ENCODE peak calls at places on chromosomes 12 and 14, in eight cellular contexts. One of them, this sample, is unnamed.

GRCh38 chr14:38839743-38840375 is 263.2 kb downstream of the SEC23A start:
- DNase-seq in kidney: no peak
- DNase-seq in endothelial cell of umbilical vein: peak; percentile 94
- DNase-seq in gastrocnemius medialis: no peak
- DNase-seq in bronchial epithelial cell: peak; percentile 42
- DNase-seq in spleen: no peak
- DNase-seq in HCT116: no peak
- DNase-seq in endodermal cell: no peak
- DNase-seq in this sample: no peak

GRCh38 chr12:65280306-65280705 is 1.8 kb downstream of the MSRB3 start:
- DNase-seq in bronchial epithelial cell: no peak
- DNase-seq in endothelial cell of umbilical vein: peak; percentile 50
- DNase-seq in gastrocnemius medialis: no peak
- DNase-seq in spleen: no peak
- DNase-seq in endodermal cell: no peak
- DNase-seq in HCT116: no peak
- DNase-seq in kidney: no peak
- DNase-seq in this sample: no peak

GRCh38 chr14:64937821-64938193 is 4.7 kb downstream of the GPX2 start:
- DNase-seq in spleen: no peak
- DNase-seq in kidney: no peak
- DNase-seq in bronchial epithelial cell: no peak
- DNase-seq in endodermal cell: peak; percentile 31
- DNase-seq in endothelial cell of umbilical vein: peak; percentile 16
- DNase-seq in HCT116: no peak
- DNase-seq in gastrocnemius medialis: no peak
- DNase-seq in this sample: no peak

GRCh38 chr14:94041551-94042346 is 15.6 kb downstream of the OTUB2 start:
- DNase-seq in endodermal cell: no peak
- DNase-seq in HCT116: no peak
- DNase-seq in kidney: peak; percentile 79
- DNase-seq in bronchial epithelial cell: no peak
- DNase-seq in spleen: peak; percentile 60
- DNase-seq in endothelial cell of umbilical vein: no peak
- DNase-seq in gastrocnemius medialis: no peak
- DNase-seq in this sample: no peak

GRCh38 chr14:93857081-93857480 is 68.8 kb upstream of the PRIMA1 start:
- DNase-seq in HCT116: no peak
- DNase-seq in spleen: no peak
- DNase-seq in kidney: no peak
- DNase-seq in gastrocnemius medialis: no peak
- DNase-seq in endothelial cell of umbilical vein: no peak
- DNase-seq in bronchial epithelial cell: no peak
- DNase-seq in endodermal cell: no peak
- DNase-seq in this sample: no peak

GRCh38 chr12:101021911-101022388 is 188.1 kb downstream of the SLC5A8 start:
- DNase-seq in HCT116: peak; percentile 70
- DNase-seq in bronchial epithelial cell: peak; percentile 89
- DNase-seq in kidney: no peak
- DNase-seq in spleen: no peak
- DNase-seq in endodermal cell: no peak
- DNase-seq in gastrocnemius medialis: no peak
- DNase-seq in endothelial cell of umbilical vein: peak; percentile 76
- DNase-seq in this sample: no peak

GRCh38 chr12:112148031-112148513 is 22.7 kb downstream of the TRAFD1 start:
- DNase-seq in spleen: no peak
- DNase-seq in bronchial epithelial cell: peak; percentile 55
- DNase-seq in kidney: no peak
- DNase-seq in gastrocnemius medialis: no peak
- DNase-seq in HCT116: no peak
- DNase-seq in endothelial cell of umbilical vein: no peak
- DNase-seq in endodermal cell: peak; percentile 31
- DNase-seq in this sample: no peak

GRCh38 chr12:12048714-12049113 is 22.0 kb upstream of the BCL2L14 start:
- DNase-seq in bronchial epithelial cell: no peak
- DNase-seq in kidney: no peak
- DNase-seq in endodermal cell: peak; percentile 36
- DNase-seq in endothelial cell of umbilical vein: no peak
- DNase-seq in gastrocnemius medialis: no peak
- DNase-seq in HCT116: no peak
- DNase-seq in spleen: no peak
- DNase-seq in this sample: no peak

GRCh38 chr12:78562358-78563205 is 302.0 kb upstream of the SYT1 start:
- DNase-seq in HCT116: peak; percentile 37
- DNase-seq in gastrocnemius medialis: no peak
- DNase-seq in kidney: no peak
- DNase-seq in endothelial cell of umbilical vein: peak; percentile 46
- DNase-seq in spleen: no peak
- DNase-seq in bronchial epithelial cell: peak; percentile 39
- DNase-seq in endodermal cell: no peak
- DNase-seq in this sample: no peak

GRCh38 chr12:62720661-62721330 is 214.2 kb downstream of the PPM1H start:
- DNase-seq in gastrocnemius medialis: peak; percentile 26
- DNase-seq in kidney: no peak
- DNase-seq in HCT116: no peak
- DNase-seq in spleen: no peak
- DNase-seq in endothelial cell of umbilical vein: peak; percentile 48
- DNase-seq in bronchial epithelial cell: no peak
- DNase-seq in endodermal cell: no peak
- DNase-seq in this sample: no peak

GRCh38 chr12:4701383-4701782 is 18.8 kb upstream of the GALNT8 start:
- DNase-seq in kidney: no peak
- DNase-seq in gastrocnemius medialis: peak; percentile 26
- DNase-seq in HCT116: no peak
- DNase-seq in bronchial epithelial cell: no peak
- DNase-seq in spleen: no peak
- DNase-seq in endodermal cell: no peak
- DNase-seq in endothelial cell of umbilical vein: no peak
- DNase-seq in this sample: no peak

GRCh38 chr12:124466200-124467128 is 100.9 kb downstream of the NCOR2 start:
- DNase-seq in HCT116: no peak
- DNase-seq in kidney: peak; percentile 91
- DNase-seq in endodermal cell: no peak
- DNase-seq in bronchial epithelial cell: no peak
- DNase-seq in gastrocnemius medialis: peak; percentile 48
- DNase-seq in endothelial cell of umbilical vein: peak; percentile 64
- DNase-seq in spleen: peak; percentile 97
- DNase-seq in this sample: peak; percentile 93

GRCh38 chr14:70731447-70732239 is 77.7 kb downstream of the MAP3K9 start:
- DNase-seq in gastrocnemius medialis: no peak
- DNase-seq in HCT116: no peak
- DNase-seq in spleen: no peak
- DNase-seq in bronchial epithelial cell: peak; percentile 83
- DNase-seq in endodermal cell: no peak
- DNase-seq in endothelial cell of umbilical vein: no peak
- DNase-seq in kidney: no peak
- DNase-seq in this sample: no peak

GRCh38 chr14:98498019-98498885 is 773.7 kb downstream of the BCL11B start:
- DNase-seq in kidney: no peak
- DNase-seq in endodermal cell: no peak
- DNase-seq in gastrocnemius medialis: no peak
- DNase-seq in HCT116: no peak
- DNase-seq in endothelial cell of umbilical vein: no peak
- DNase-seq in bronchial epithelial cell: peak; percentile 82
- DNase-seq in spleen: no peak
- DNase-seq in this sample: no peak

GRCh38 chr12:7433276-7433822 is 10.6 kb downstream of the CD163L1 start:
- DNase-seq in endodermal cell: no peak
- DNase-seq in kidney: no peak
- DNase-seq in gastrocnemius medialis: no peak
- DNase-seq in HCT116: peak; percentile 26
- DNase-seq in bronchial epithelial cell: peak; percentile 86
- DNase-seq in endothelial cell of umbilical vein: peak; percentile 91
- DNase-seq in spleen: no peak
- DNase-seq in this sample: no peak

GRCh38 chr14:101132051-101132541 is 228.6 kb upstream of the RTL1 start:
- DNase-seq in endothelial cell of umbilical vein: no peak
- DNase-seq in HCT116: no peak
- DNase-seq in gastrocnemius medialis: no peak
- DNase-seq in kidney: no peak
- DNase-seq in spleen: no peak
- DNase-seq in endodermal cell: no peak
- DNase-seq in bronchial epithelial cell: no peak
- DNase-seq in this sample: no peak

GRCh38 chr14:71703477-71703876 is 228.8 kb upstream of the RGS6 start:
- DNase-seq in spleen: no peak
- DNase-seq in endothelial cell of umbilical vein: no peak
- DNase-seq in gastrocnemius medialis: no peak
- DNase-seq in HCT116: no peak
- DNase-seq in kidney: no peak
- DNase-seq in bronchial epithelial cell: peak; percentile 63
- DNase-seq in endodermal cell: no peak
- DNase-seq in this sample: no peak

GRCh38 chr14:91205449-91205848 is 39.1 kb downstream of the GPR68 start:
- DNase-seq in kidney: no peak
- DNase-seq in gastrocnemius medialis: no peak
- DNase-seq in HCT116: no peak
- DNase-seq in spleen: peak; percentile 15
- DNase-seq in bronchial epithelial cell: no peak
- DNase-seq in endothelial cell of umbilical vein: peak; percentile 32
- DNase-seq in endodermal cell: no peak
- DNase-seq in this sample: no peak
- H3K36me3 ChIP-seq in kidney: peaks cover 23% of the 10 kb centered on the region
- H3K36me3 ChIP-seq in gastrocnemius medialis: peaks cover 85% of the 10 kb centered on the region
- H3K36me3 ChIP-seq in HCT116: peaks cover 47% of the 10 kb centered on the region
- H3K36me3 ChIP-seq in spleen: no peaks in the 10 kb centered on the region
- H3K36me3 ChIP-seq in bronchial epithelial cell: peaks cover 2% of the 10 kb centered on the region
- H3K36me3 ChIP-seq in endothelial cell of umbilical vein: peaks cover 11% of the 10 kb centered on the region
- H3K36me3 ChIP-seq in endodermal cell: peaks cover 3% of the 10 kb centered on the region
- H3K36me3 ChIP-seq in this sample: peaks cover 22% of the 10 kb centered on the region

GRCh38 chr12:57395121-57395520 is 35.7 kb downstream of the R3HDM2 start:
- DNase-seq in kidney: no peak
- DNase-seq in bronchial epithelial cell: no peak
- DNase-seq in gastrocnemius medialis: no peak
- DNase-seq in endothelial cell of umbilical vein: no peak
- DNase-seq in spleen: no peak
- DNase-seq in HCT116: no peak
- DNase-seq in endodermal cell: no peak
- DNase-seq in this sample: no peak

GRCh38 chr12:57401165-57401564 is 29.7 kb downstream of the R3HDM2 start:
- DNase-seq in bronchial epithelial cell: no peak
- DNase-seq in endodermal cell: no peak
- DNase-seq in kidney: no peak
- DNase-seq in gastrocnemius medialis: no peak
- DNase-seq in HCT116: no peak
- DNase-seq in endothelial cell of umbilical vein: no peak
- DNase-seq in spleen: no peak
- DNase-seq in this sample: no peak

GRCh38 chr12:57397441-57397840 is 33.4 kb downstream of the R3HDM2 start:
- DNase-seq in kidney: no peak
- DNase-seq in endothelial cell of umbilical vein: no peak
- DNase-seq in HCT116: no peak
- DNase-seq in gastrocnemius medialis: no peak
- DNase-seq in spleen: no peak
- DNase-seq in bronchial epithelial cell: no peak
- DNase-seq in endodermal cell: no peak
- DNase-seq in this sample: no peak
- TF ChIP-seq CTCF in kidney: no peak
- TF ChIP-seq CTCF in endothelial cell of umbilical vein: no peak
- TF ChIP-seq CTCF in HCT116: peak; percentile 11
- TF ChIP-seq CTCF in gastrocnemius medialis: no peak
- TF ChIP-seq CTCF in spleen: no peak
- TF ChIP-seq CTCF in bronchial epithelial cell: no peak
- TF ChIP-seq CTCF in endodermal cell: peak; percentile 53
- TF ChIP-seq CTCF in this sample: no peak

GRCh38 chr12:22627351-22627750 is 2.4 kb downstream of the ETNK1 start:
- DNase-seq in kidney: no peak
- DNase-seq in bronchial epithelial cell: no peak
- DNase-seq in endothelial cell of umbilical vein: peak; percentile 37
- DNase-seq in endodermal cell: no peak
- DNase-seq in HCT116: no peak
- DNase-seq in gastrocnemius medialis: no peak
- DNase-seq in spleen: no peak
- DNase-seq in this sample: no peak

GRCh38 chr12:22624908-22625646 is at the start of gene ETNK1:
- DNase-seq in bronchial epithelial cell: peak; percentile 87
- DNase-seq in kidney: peak; percentile 98
- DNase-seq in HCT116: peak; percentile 79
- DNase-seq in endodermal cell: peak; percentile 99
- DNase-seq in endothelial cell of umbilical vein: peak; percentile 94
- DNase-seq in gastrocnemius medialis: peak; percentile 90
- DNase-seq in spleen: peak; percentile 98
- DNase-seq in this sample: peak; percentile 89

GRCh38 chr12:22626429-22626828 is 1.5 kb downstream of the ETNK1 start:
- DNase-seq in HCT116: no peak
- DNase-seq in spleen: no peak
- DNase-seq in endodermal cell: no peak
- DNase-seq in gastrocnemius medialis: no peak
- DNase-seq in kidney: no peak
- DNase-seq in endothelial cell of umbilical vein: peak; percentile 42
- DNase-seq in bronchial epithelial cell: peak; percentile 72
- DNase-seq in this sample: peak; percentile 45

GRCh38 chr12:22625671-22626251 is 790 bp downstream of the ETNK1 start:
- DNase-seq in bronchial epithelial cell: peak; percentile 55
- DNase-seq in endothelial cell of umbilical vein: peak; percentile 67
- DNase-seq in HCT116: peak; percentile 16
- DNase-seq in spleen: no peak
- DNase-seq in kidney: no peak
- DNase-seq in endodermal cell: peak; percentile 87
- DNase-seq in gastrocnemius medialis: peak; percentile 20
- DNase-seq in this sample: peak; percentile 61

DNA sequence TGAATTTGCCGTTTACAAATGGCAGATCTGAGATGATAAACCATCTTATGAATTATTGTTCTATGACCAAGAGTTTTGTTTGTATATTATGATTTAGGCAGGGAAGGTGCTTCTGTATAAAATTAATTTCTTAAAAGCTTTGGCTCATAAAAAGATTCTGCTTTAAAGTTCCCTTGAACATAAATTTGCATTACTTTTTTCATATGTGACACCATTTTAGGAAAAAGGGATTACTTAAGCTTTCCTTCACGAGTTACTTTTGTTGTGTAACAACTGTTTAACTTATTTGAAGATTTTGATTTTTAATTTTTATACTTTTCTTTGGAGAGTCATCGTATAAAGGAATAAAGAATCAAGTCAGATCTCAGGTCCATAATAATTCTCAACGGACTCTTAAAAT is 3.3 kb downstream of the ETNK1 start:
- DNase-seq in spleen: no peak
- DNase-seq in gastrocnemius medialis: no peak
- DNase-seq in endothelial cell of umbilical vein: no peak
- DNase-seq in HCT116: no peak
- DNase-seq in endodermal cell: no peak
- DNase-seq in kidney: no peak
- DNase-seq in bronchial epithelial cell: peak; percentile 19
- DNase-seq in this sample: no peak
- H3K4me3 ChIP-seq in spleen: no peak overlapping the region
- H3K4me3 ChIP-seq in gastrocnemius medialis: no peak overlapping the region
- H3K4me3 ChIP-seq in endothelial cell of umbilical vein: no peak overlapping the region
- H3K4me3 ChIP-seq in HCT116: no peak overlapping the region
- H3K4me3 ChIP-seq in endodermal cell: peak overlapping the region; percentile 87
- H3K4me3 ChIP-seq in kidney: peak overlapping the region; percentile 84
- H3K4me3 ChIP-seq in bronchial epithelial cell: peak overlapping the region; percentile 5
- H3K4me3 ChIP-seq in this sample: peak overlapping the region; percentile 83

DNA sequence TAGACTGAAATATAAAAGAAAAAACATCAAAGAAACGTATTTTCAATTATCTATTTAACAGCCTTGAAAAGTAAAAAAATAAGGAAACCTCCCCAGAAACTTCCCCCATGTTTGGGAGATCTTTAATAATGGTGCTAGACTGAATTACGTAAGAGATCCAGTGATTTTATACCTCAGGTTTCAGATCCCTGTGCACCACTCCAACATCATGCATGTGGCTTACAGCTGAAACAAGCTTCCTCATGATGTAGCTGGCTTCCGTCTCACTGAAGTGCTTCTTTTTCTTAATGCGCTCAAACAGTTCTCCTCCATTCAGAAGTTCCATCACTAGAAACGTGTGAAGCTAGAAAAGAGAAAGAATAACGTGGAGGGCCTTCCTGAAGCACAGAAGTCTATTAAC is 78.0 kb upstream of the TTC7B start:
- DNase-seq in kidney: no peak
- DNase-seq in endothelial cell of umbilical vein: no peak
- DNase-seq in gastrocnemius medialis: no peak
- DNase-seq in HCT116: no peak
- DNase-seq in endodermal cell: no peak
- DNase-seq in bronchial epithelial cell: no peak
- DNase-seq in spleen: no peak
- DNase-seq in this sample: no peak
- H3K36me3 ChIP-seq in kidney: peaks cover 9% of the 10 kb centered on the region
- H3K36me3 ChIP-seq in endothelial cell of umbilical vein: peaks cover 12% of the 10 kb centered on the region
- H3K36me3 ChIP-seq in gastrocnemius medialis: peaks cover 21% of the 10 kb centered on the region
- H3K36me3 ChIP-seq in HCT116: no peaks in the 10 kb centered on the region
- H3K36me3 ChIP-seq in endodermal cell: no peaks in the 10 kb centered on the region
- H3K36me3 ChIP-seq in bronchial epithelial cell: peaks cover 1% of the 10 kb centered on the region
- H3K36me3 ChIP-seq in spleen: no peaks in the 10 kb centered on the region
- H3K36me3 ChIP-seq in this sample: no peaks in the 10 kb centered on the region